ENCODE peak calls at places on chromosome 17, in five cellular contexts. One of them, this sample, is unnamed.

GRCh38 chr17:30921544-30922196 is at the start of gene ADAP2:
- DNase-seq in gastrocnemius medialis: peak
- DNase-seq in H9: peak
- DNase-seq in body of pancreas: peak
- DNase-seq in hippocampal formation: no peak
- DNase-seq in this sample: peak

GRCh38 chr17:81712468-81713003 is 452 bp downstream of the SLC25A10 start:
- DNase-seq in body of pancreas: peak
- DNase-seq in H9: no peak
- DNase-seq in gastrocnemius medialis: no peak
- DNase-seq in hippocampal formation: no peak
- DNase-seq in this sample: peak

GRCh38 chr17:75874323-75875181 is 3.8 kb downstream of the TRIM47 start:
- DNase-seq in gastrocnemius medialis: no peak
- DNase-seq in hippocampal formation: no peak
- DNase-seq in H9: no peak
- DNase-seq in body of pancreas: no peak
- DNase-seq in this sample: no peak

GRCh38 chr17:61390479-61390791 is 9.2 kb upstream of the TBX2 start:
- DNase-seq in body of pancreas: no peak
- DNase-seq in hippocampal formation: no peak
- DNase-seq in H9: no peak
- DNase-seq in gastrocnemius medialis: no peak
- DNase-seq in this sample: no peak

GRCh38 chr17:41334385-41334784 is 16.2 kb downstream of the KRT33A start:
- DNase-seq in H9: no peak
- DNase-seq in gastrocnemius medialis: no peak
- DNase-seq in body of pancreas: no peak
- DNase-seq in hippocampal formation: no peak
- DNase-seq in this sample: no peak

GRCh38 chr17:80725532-80725931 is 180.9 kb downstream of the RPTOR start:
- DNase-seq in body of pancreas: no peak
- DNase-seq in hippocampal formation: no peak
- DNase-seq in gastrocnemius medialis: no peak
- DNase-seq in H9: no peak
- DNase-seq in this sample: no peak

GRCh38 chr17:7024402-7024785 is 1.5 kb downstream of the BCL6B start:
- DNase-seq in hippocampal formation: no peak
- DNase-seq in body of pancreas: no peak
- DNase-seq in H9: no peak
- DNase-seq in gastrocnemius medialis: no peak
- DNase-seq in this sample: no peak

GRCh38 chr17:58306131-58306951 is 22.3 kb downstream of the TSPOAP1 start:
- DNase-seq in hippocampal formation: no peak
- DNase-seq in gastrocnemius medialis: no peak
- DNase-seq in H9: peak
- DNase-seq in body of pancreas: no peak
- DNase-seq in this sample: no peak

GRCh38 chr17:18905226-18905625 is 46.7 kb upstream of the SLC5A10 start:
- DNase-seq in hippocampal formation: no peak
- DNase-seq in H9: no peak
- DNase-seq in gastrocnemius medialis: no peak
- DNase-seq in body of pancreas: no peak
- DNase-seq in this sample: no peak